ENCODE peak calls at places on chromosomes 13 and 19, in eight cellular contexts. Y, K, T, P, S, C, B and E are unnamed samples.

GRCh38 chr19:7340959-7341837 is 7.5 kb upstream of the ARHGEF18 start:
- DNase-seq in Y (peak), K (peak), T (peak), P (peak), S (peak), C (peak), B (peak), E (peak)

GRCh38 chr19:33814181-33815165 is 17.8 kb downstream of the KCTD15 start:
- DNase-seq in Y (no peak), K (no peak), T (no peak), P (no peak), S (peak), C (no peak), B (no peak), E (no peak)

GRCh38 chr13:45167611-45168554 is 33.0 kb downstream of the KCTD4 start:
- DNase-seq in Y (no peak), K (no peak), T (peak), P (no peak), S (no peak), C (no peak), B (no peak), E (no peak)

GRCh38 chr19:48665786-48666185 is 7.0 kb downstream of the NTN5 start:
- DNase-seq in Y (no peak), K (no peak), T (no peak), P (no peak), S (no peak), C (no peak), B (no peak), E (no peak)

GRCh38 chr19:58033741-58034475 is at the start of gene ZSCAN1:
- DNase-seq in Y (peak), K (no peak), T (no peak), P (peak), S (no peak), C (peak), B (peak), E (no peak)

GRCh38 chr13:31042501-31043165 is 110.2 kb downstream of the TEX26 start:
- DNase-seq in Y (no peak), K (no peak), T (no peak), P (no peak), S (peak), C (no peak), B (no peak), E (no peak)

GRCh38 chr13:113948034-113948742 is 25.7 kb downstream of the C13orf46 start:
- DNase-seq in Y (no peak), K (no peak), T (no peak), P (no peak), S (peak), C (no peak), B (no peak), E (no peak)

GRCh38 chr19:5154129-5154798 is 185.4 kb downstream of the KDM4B start:
- DNase-seq in Y (peak), K (no peak), T (no peak), P (peak), S (peak), C (peak), B (peak), E (no peak)

GRCh38 chr13:109955598-109955997 is 169.2 kb upstream of the IRS2 start:
- DNase-seq in Y (no peak), K (no peak), T (no peak), P (no peak), S (no peak), C (no peak), B (no peak), E (no peak)

GRCh38 chr13:99033814-99034213 is 56.0 kb upstream of the DOCK9 start:
- DNase-seq in Y (no peak), K (no peak), T (no peak), P (no peak), S (no peak), C (no peak), B (no peak), E (no peak)

GRCh38 chr19:4692275-4693077 is 22.3 kb upstream of the MYDGF start:
- DNase-seq in Y (no peak), K (no peak), T (no peak), P (no peak), S (no peak), C (no peak), B (no peak), E (no peak)

GRCh38 chr13:75760182-75760981 is 124.3 kb downstream of the LMO7 start:
- DNase-seq in Y (peak), K (no peak), T (peak), P (no peak), S (no peak), C (no peak), B (peak), E (no peak)

GRCh38 chr19:55091126-55091910 is 15.6 kb downstream of the EPS8L1 start:
- DNase-seq in Y (no peak), K (no peak), T (no peak), P (no peak), S (no peak), C (no peak), B (no peak), E (no peak)

GRCh38 chr19:45245334-45245787 is at the start of gene EXOC3L2:
- DNase-seq in Y (no peak), K (no peak), T (no peak), P (no peak), S (no peak), C (no peak), B (no peak), E (no peak)

GRCh38 chr13:94352057-94352456 is 127.4 kb downstream of the DCT start:
- DNase-seq in Y (no peak), K (no peak), T (no peak), P (no peak), S (no peak), C (no peak), B (no peak), E (no peak)

GRCh38 chr13:23811366-23812027 is 77.7 kb downstream of the MIPEP start:
- DNase-seq in Y (no peak), K (no peak), T (no peak), P (no peak), S (no peak), C (no peak), B (no peak), E (no peak)

GRCh38 chr19:2059422-2060201 is 8.6 kb upstream of the MKNK2 start:
- DNase-seq in Y (no peak), K (no peak), T (peak), P (peak), S (no peak), C (no peak), B (no peak), E (no peak)

GRCh38 chr19:18776288-18776594 is 14.9 kb downstream of the COMP start:
- DNase-seq in Y (no peak), K (no peak), T (no peak), P (no peak), S (no peak), C (no peak), B (no peak), E (no peak)